ENCODE peak calls at places on chromosome 16, in four cellular contexts. B is breast epithelium, Y is HCT116, A is right lobe of liver. X is an unnamed sample. For H3K4me1, the result is how much of the 10 kb centered on the place peaks cover.

GRCh38 chr16:89949756-89950155 is 1.2 kb downstream of the DEF8 start:
- DNase-seq in Y (no peak), B (no peak), A (no peak), X (no peak)

GRCh38 chr16:67406628-67407027 is 9.6 kb downstream of the ZDHHC1 start:
- DNase-seq in Y (no peak), A (no peak), B (no peak), X (no peak)

GRCh38 chr16:88498576-88499208 is 45.6 kb downstream of the ZFPM1 start:
- DNase-seq in A (peak), B (no peak), Y (no peak), X (no peak)

GRCh38 chr16:2842340-2843000 is 12.4 kb downstream of the ZG16B start:
- DNase-seq in B (no peak), Y (peak), A (peak), X (no peak)

GRCh38 chr16:77250395-77250794 is 51.2 kb downstream of the SYCE1L start:
- DNase-seq in B (no peak), A (no peak), Y (no peak), X (no peak)

GRCh38 chr16:3087243-3087791 is 11.8 kb downstream of the ZSCAN10 start:
- DNase-seq in B (no peak), Y (no peak), A (peak), X (no peak)

GRCh38 chr16:72247821-72248253 is 75.9 kb upstream of the PMFBP1 start:
- DNase-seq in Y (no peak), B (no peak), A (no peak), X (no peak)

GRCh38 chr16:87086156-87086555 is 231.0 kb downstream of the C16orf95 start:
- DNase-seq in Y (no peak), A (no peak), B (no peak), X (no peak)

GRCh38 chr16:83211711-83212110 is 584.9 kb downstream of the CDH13 start:
- DNase-seq in A (no peak), B (no peak), Y (no peak), X (no peak)

GRCh38 chr16:82081271-82081670 is 46.2 kb downstream of the HSD17B2 start:
- DNase-seq in B (no peak), Y (no peak), A (peak), X (no peak)

GRCh38 chr16:9846362-9847099 is 335.7 kb downstream of the GRIN2A start:
- DNase-seq in A (no peak), Y (no peak), B (no peak), X (no peak)

GRCh38 chr16:57229079-57229478 is 16.0 kb upstream of the ARL2BP start:
- DNase-seq in Y (no peak), A (no peak), B (no peak), X (no peak)

GRCh38 chr16:86375370-86375769 is 135.0 kb upstream of the FOXF1 start:
- DNase-seq in B (no peak), A (no peak), Y (no peak), X (no peak)

GRCh38 chr16:77744136-77744535 is 21.8 kb downstream of the NUDT7 start:
- DNase-seq in A (no peak), Y (no peak), B (no peak), X (no peak)

GRCh38 chr16:15993946-15994665 is 44.7 kb downstream of the ABCC1 start:
- DNase-seq in A (no peak), Y (no peak), B (no peak), X (peak)

GRCh38 chr16:15993128-15993527 is 43.7 kb downstream of the ABCC1 start:
- DNase-seq in Y (no peak), B (no peak), A (no peak), X (no peak)

GRCh38 chr16:15990902-15991301 is 41.5 kb downstream of the ABCC1 start:
- DNase-seq in Y (no peak), B (no peak), A (no peak), X (no peak)

GRCh38 chr16:15996432-15997109 is 47.2 kb downstream of the ABCC1 start:
- DNase-seq in A (peak), B (no peak), Y (peak), X (no peak)

DNA sequence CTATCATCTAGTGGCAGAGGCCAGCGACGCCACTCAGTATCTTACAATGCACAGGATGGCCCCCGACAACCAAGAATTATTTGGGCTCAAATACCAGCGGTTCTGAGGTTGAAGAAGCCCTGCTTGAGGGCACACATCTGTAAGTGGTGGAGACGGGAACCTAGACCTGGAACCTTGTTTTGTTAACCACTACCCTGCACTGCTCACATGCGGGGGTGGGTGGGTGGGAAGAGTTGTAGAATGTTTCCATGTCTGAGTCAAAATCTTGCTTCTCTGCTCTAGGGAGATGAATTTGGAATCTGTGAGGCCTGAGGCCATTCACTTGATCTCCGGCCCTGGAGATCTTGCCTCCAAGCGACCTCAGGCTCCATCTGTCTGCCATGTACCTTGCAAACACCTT is 44.1 kb downstream of the ABCC1 start:
- DNase-seq in A (no peak), B (no peak), Y (no peak), X (no peak)
- H3K4me1 ChIP-seq in A (under half), B (under half), Y (half or more), X (half or more)

GRCh38 chr16:1492923-1493745 is at the start of gene TELO2:
- DNase-seq in B (peak), Y (peak), A (peak), X (no peak)

GRCh38 chr16:1494129-1494640 is 1.0 kb downstream of the TELO2 start:
- DNase-seq in A (peak), B (no peak), Y (no peak), X (no peak)

GRCh38 chr16:1495281-1496262 is 2.4 kb downstream of the TELO2 start:
- DNase-seq in A (no peak), B (no peak), Y (no peak), X (no peak)

GRCh38 chr16:1493746-1494094 is 560 bp downstream of the TELO2 start:
- DNase-seq in A (no peak), B (no peak), Y (no peak), X (no peak)

DNA sequence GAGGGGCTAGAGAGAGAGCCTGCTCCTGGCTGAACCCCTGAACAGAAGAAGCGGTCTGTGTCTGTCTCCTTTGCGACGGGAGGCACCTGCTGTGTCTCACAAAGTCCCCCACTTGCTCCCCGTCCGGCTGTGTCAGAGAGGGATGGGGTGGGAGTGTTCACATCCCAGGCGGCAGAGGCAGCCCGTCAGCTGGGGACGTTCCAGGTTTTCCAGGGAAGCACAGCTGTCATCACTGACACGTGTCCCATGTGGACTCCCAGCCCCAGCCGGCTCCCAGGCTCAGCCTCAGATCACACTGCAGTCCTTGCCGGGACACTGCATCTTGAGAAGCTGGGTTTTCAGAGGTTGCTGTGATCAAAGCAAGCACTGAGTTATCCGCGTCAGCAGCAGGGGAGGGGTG is 1.6 kb downstream of the TELO2 start:
- DNase-seq in Y (no peak), A (no peak), B (no peak), X (no peak)
- H3K4me3 ChIP-seq in Y (peak), A (no peak), B (no peak), X (peak)

GRCh38 chr16:4370151-4370550 is 1.5 kb upstream of the VASN start:
- DNase-seq in B (no peak), A (no peak), Y (no peak), X (no peak)
- H3K4me1 ChIP-seq in B (under half), A (under half), Y (half or more), X (half or more)

DNA sequence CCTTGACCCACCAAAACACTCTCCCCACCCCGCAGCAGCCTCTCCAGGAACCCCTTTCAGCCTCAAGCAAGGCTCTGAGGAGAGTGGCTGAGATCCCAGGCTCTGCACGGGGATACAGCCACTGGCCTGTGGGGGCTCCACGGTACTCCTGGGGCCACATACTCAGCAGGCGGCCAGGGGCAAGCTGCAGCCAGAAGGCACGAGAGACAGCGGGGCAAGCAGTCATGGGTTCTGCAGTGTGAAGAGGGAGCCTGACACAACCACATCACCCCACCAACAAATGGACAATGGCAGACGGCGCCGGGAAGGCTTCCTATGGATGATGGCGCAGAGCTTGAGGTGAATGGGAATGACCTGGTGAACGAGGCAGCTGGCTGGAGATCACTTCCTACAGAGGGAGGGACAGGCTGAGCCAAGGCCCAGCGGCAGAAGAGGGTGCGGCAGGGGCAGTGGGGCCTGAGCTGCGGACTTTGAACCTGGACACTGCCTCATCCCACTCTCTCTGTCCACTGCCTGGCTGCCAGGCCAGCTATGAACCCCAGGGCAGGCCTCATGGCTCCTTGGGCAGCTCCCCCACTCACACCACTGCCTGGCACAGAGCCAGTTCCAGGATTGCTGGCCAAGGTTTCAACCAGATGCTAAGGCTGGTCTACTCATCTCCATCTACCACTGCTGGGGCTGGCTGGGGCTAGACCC is 10.8 kb upstream of the BCAR1 start:
- DNase-seq in Y (no peak), B (no peak), A (peak), X (no peak)
- H3K4me3 ChIP-seq in Y (no peak), B (no peak), A (no peak), X (peak)

GRCh38 chr16:17229131-17229530 is 241.6 kb downstream of the XYLT1 start:
- DNase-seq in B (no peak), Y (no peak), A (no peak), X (no peak)

GRCh38 chr16:17227278-17227677 is 243.5 kb downstream of the XYLT1 start:
- DNase-seq in Y (peak), B (no peak), A (no peak), X (no peak)

GRCh38 chr16:17229766-17230165 is 241.0 kb downstream of the XYLT1 start:
- DNase-seq in B (no peak), A (no peak), Y (no peak), X (no peak)

GRCh38 chr16:17228048-17228707 is 242.6 kb downstream of the XYLT1 start:
- DNase-seq in Y (no peak), A (no peak), B (no peak), X (no peak)

GRCh38 chr16:17228708-17229055 is 242.1 kb downstream of the XYLT1 start:
- DNase-seq in B (no peak), Y (no peak), A (no peak), X (no peak)
- H3K4me1 ChIP-seq in B (under half), Y (under half), A (under half), X (under half)

GRCh38 chr16:85286970-85287814 is 174.9 kb upstream of the CIBAR2 start:
- DNase-seq in Y (no peak), A (no peak), B (no peak), X (peak)
- H3K4me3 ChIP-seq in Y (no peak), A (no peak), B (no peak), X (peak)